ENCODE peak calls at places on chromosomes 4 and X, in five cellular contexts. One of them, this sample, is unnamed.

GRCh38 chrX:115344885-115345653 is 55.6 kb downstream of the LUZP4 start:
- DNase-seq in PC-3: peak
- DNase-seq in HFF-Myc: peak
- DNase-seq in left lung: peak
- DNase-seq in transverse colon: peak
- DNase-seq in this sample: peak

GRCh38 chrX:72128881-72129280 is 2.8 kb downstream of the RTL5 start:
- DNase-seq in PC-3: peak
- DNase-seq in HFF-Myc: no peak
- DNase-seq in left lung: no peak
- DNase-seq in transverse colon: no peak
- DNase-seq in this sample: peak

GRCh38 chr4:101621120-101621519 is 169.4 kb upstream of the BANK1 start:
- DNase-seq in PC-3: no peak
- DNase-seq in HFF-Myc: peak
- DNase-seq in left lung: no peak
- DNase-seq in transverse colon: no peak
- DNase-seq in this sample: no peak

GRCh38 chr4:119087121-119087520 is 48.5 kb upstream of the MYOZ2 start:
- DNase-seq in PC-3: peak
- DNase-seq in HFF-Myc: no peak
- DNase-seq in left lung: no peak
- DNase-seq in transverse colon: no peak
- DNase-seq in this sample: no peak

GRCh38 chr4:78650106-78651021 is 98.8 kb downstream of the ANXA3 start:
- DNase-seq in PC-3: peak
- DNase-seq in HFF-Myc: no peak
- DNase-seq in left lung: no peak
- DNase-seq in transverse colon: no peak
- DNase-seq in this sample: no peak

GRCh38 chr4:121669163-121669550 is 27.6 kb downstream of the ANXA5 start:
- DNase-seq in PC-3: no peak
- DNase-seq in HFF-Myc: peak
- DNase-seq in left lung: no peak
- DNase-seq in transverse colon: no peak
- DNase-seq in this sample: no peak

GRCh38 chr4:92519727-92520126 is 216.0 kb downstream of the GRID2 start:
- DNase-seq in PC-3: no peak
- DNase-seq in HFF-Myc: no peak
- DNase-seq in left lung: no peak
- DNase-seq in transverse colon: no peak
- DNase-seq in this sample: no peak

GRCh38 chr4:132670557-132670956 is 478.5 kb upstream of the PCDH10 start:
- DNase-seq in PC-3: no peak
- DNase-seq in HFF-Myc: no peak
- DNase-seq in left lung: no peak
- DNase-seq in transverse colon: no peak
- DNase-seq in this sample: no peak

GRCh38 chr4:110518889-110519490 is 43.0 kb downstream of the ENPEP start:
- DNase-seq in PC-3: peak
- DNase-seq in HFF-Myc: no peak
- DNase-seq in left lung: no peak
- DNase-seq in transverse colon: peak
- DNase-seq in this sample: peak

GRCh38 chrX:38678217-38678616 is 116.9 kb downstream of the TSPAN7 start:
- DNase-seq in PC-3: no peak
- DNase-seq in HFF-Myc: no peak
- DNase-seq in left lung: no peak
- DNase-seq in transverse colon: no peak
- DNase-seq in this sample: no peak

GRCh38 chr4:108204518-108204917 is 35.8 kb upstream of the LEF1 start:
- DNase-seq in PC-3: peak
- DNase-seq in HFF-Myc: no peak
- DNase-seq in left lung: no peak
- DNase-seq in transverse colon: no peak
- DNase-seq in this sample: no peak

GRCh38 chrX:22395372-22395771 is 122.7 kb downstream of the CBLL2 start:
- DNase-seq in PC-3: peak
- DNase-seq in HFF-Myc: no peak
- DNase-seq in left lung: no peak
- DNase-seq in transverse colon: no peak
- DNase-seq in this sample: no peak

GRCh38 chrX:31580726-31581125 is 508.9 kb upstream of the FTHL17 start:
- DNase-seq in PC-3: no peak
- DNase-seq in HFF-Myc: no peak
- DNase-seq in left lung: no peak
- DNase-seq in transverse colon: no peak
- DNase-seq in this sample: no peak

GRCh38 chr4:141977433-141977832 is 341.1 kb downstream of the IL15 start:
- DNase-seq in PC-3: peak
- DNase-seq in HFF-Myc: no peak
- DNase-seq in left lung: no peak
- DNase-seq in transverse colon: no peak
- DNase-seq in this sample: no peak

GRCh38 chr4:108443585-108443984 is 176.8 kb upstream of the RPL34 start:
- DNase-seq in PC-3: no peak
- DNase-seq in HFF-Myc: no peak
- DNase-seq in left lung: no peak
- DNase-seq in transverse colon: no peak
- DNase-seq in this sample: no peak

GRCh38 chr4:130296448-130296847 is 1200.5 kb downstream of the C4orf33 start:
- DNase-seq in PC-3: peak
- DNase-seq in HFF-Myc: no peak
- DNase-seq in left lung: no peak
- DNase-seq in transverse colon: no peak
- DNase-seq in this sample: no peak

GRCh38 chr4:166658585-166658984 is 575.7 kb downstream of the SPOCK3 start:
- DNase-seq in PC-3: no peak
- DNase-seq in HFF-Myc: no peak
- DNase-seq in left lung: no peak
- DNase-seq in transverse colon: no peak
- DNase-seq in this sample: no peak

GRCh38 chrX:71871367-71871766 is 39.3 kb upstream of the NHSL2 start:
- DNase-seq in PC-3: peak
- DNase-seq in HFF-Myc: no peak
- DNase-seq in left lung: no peak
- DNase-seq in transverse colon: no peak
- DNase-seq in this sample: no peak

GRCh38 chr4:149796381-149796780 is 19.3 kb downstream of the IQCM start:
- DNase-seq in PC-3: peak
- DNase-seq in HFF-Myc: no peak
- DNase-seq in left lung: no peak
- DNase-seq in transverse colon: no peak
- DNase-seq in this sample: no peak

GRCh38 chr4:138734746-138735145 is 280.8 kb upstream of the NOCT start:
- DNase-seq in PC-3: no peak
- DNase-seq in HFF-Myc: peak
- DNase-seq in left lung: no peak
- DNase-seq in transverse colon: no peak
- DNase-seq in this sample: peak

GRCh38 chr4:176271749-176272148 is 2.7 kb upstream of the ASB5 start:
- DNase-seq in PC-3: peak
- DNase-seq in HFF-Myc: no peak
- DNase-seq in left lung: no peak
- DNase-seq in transverse colon: no peak
- DNase-seq in this sample: no peak

DNA sequence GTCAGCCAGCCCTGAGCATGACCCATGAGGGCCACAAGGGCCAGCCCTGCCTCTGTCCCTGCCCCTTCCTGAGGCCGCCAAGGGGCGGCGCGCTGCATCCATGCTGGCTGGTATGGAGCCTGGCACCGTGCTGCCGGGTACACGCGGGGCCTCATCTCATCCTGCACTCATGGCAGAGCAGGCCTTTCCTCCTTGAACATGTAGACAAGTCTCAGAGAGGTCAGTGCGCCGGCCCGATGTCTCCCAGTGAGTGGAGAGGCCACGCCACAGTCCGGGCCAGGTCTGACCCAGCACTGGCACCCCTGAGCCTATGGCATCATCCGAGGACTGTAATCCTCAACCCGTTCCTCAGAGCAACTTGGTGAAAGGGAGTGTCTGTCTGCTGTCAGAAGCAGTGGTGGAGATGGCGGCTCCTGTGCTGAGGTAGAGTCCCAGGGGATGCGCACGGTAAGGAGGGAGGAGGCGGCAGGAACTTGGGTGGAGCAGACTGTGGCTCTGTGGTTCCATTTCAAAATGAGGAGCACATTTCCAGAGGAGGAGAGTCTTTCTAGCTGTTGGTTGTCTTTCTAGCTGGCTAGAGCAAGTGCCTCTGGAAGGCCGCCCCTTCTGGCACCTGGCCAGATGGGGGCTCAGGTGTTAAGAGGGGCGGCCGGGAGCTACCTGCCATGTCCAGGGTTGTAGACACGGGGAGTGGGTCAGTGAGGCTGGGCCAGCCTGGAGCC is 32.8 kb downstream of the TRMT44 start:
- DNase-seq in PC-3: no peak
- DNase-seq in HFF-Myc: no peak
- DNase-seq in left lung: peak
- DNase-seq in transverse colon: no peak
- DNase-seq in this sample: no peak
- TF ChIP-seq CTCF in PC-3: no peak
- TF ChIP-seq CTCF in HFF-Myc: no peak
- TF ChIP-seq CTCF in left lung: no peak
- TF ChIP-seq CTCF in transverse colon: no peak
- TF ChIP-seq CTCF in this sample: no peak

DNA sequence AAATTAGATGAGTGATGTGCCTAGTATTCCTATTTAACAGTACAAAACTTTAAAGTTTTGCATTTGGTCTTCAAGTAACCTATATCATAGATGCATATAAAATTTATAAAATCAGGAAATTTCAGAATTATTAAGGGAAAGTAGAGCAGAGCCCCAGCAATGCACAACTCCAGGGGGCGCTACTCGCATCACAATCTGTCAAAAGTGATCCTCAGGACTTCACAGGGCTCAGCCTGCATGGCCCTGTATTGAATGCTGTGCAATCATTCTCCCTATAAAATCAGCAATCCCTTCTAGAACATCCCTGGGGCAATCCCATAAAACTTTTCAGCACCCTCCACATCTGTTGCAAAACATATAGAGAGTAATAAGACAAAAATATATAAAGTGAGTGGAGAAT is 12.4 kb upstream of the PPARGC1A start:
- DNase-seq in PC-3: no peak
- DNase-seq in HFF-Myc: no peak
- DNase-seq in left lung: no peak
- DNase-seq in transverse colon: no peak
- DNase-seq in this sample: no peak
- TF ChIP-seq CTCF in PC-3: no peak
- TF ChIP-seq CTCF in HFF-Myc: peak
- TF ChIP-seq CTCF in left lung: no peak
- TF ChIP-seq CTCF in transverse colon: no peak
- TF ChIP-seq CTCF in this sample: peak

DNA sequence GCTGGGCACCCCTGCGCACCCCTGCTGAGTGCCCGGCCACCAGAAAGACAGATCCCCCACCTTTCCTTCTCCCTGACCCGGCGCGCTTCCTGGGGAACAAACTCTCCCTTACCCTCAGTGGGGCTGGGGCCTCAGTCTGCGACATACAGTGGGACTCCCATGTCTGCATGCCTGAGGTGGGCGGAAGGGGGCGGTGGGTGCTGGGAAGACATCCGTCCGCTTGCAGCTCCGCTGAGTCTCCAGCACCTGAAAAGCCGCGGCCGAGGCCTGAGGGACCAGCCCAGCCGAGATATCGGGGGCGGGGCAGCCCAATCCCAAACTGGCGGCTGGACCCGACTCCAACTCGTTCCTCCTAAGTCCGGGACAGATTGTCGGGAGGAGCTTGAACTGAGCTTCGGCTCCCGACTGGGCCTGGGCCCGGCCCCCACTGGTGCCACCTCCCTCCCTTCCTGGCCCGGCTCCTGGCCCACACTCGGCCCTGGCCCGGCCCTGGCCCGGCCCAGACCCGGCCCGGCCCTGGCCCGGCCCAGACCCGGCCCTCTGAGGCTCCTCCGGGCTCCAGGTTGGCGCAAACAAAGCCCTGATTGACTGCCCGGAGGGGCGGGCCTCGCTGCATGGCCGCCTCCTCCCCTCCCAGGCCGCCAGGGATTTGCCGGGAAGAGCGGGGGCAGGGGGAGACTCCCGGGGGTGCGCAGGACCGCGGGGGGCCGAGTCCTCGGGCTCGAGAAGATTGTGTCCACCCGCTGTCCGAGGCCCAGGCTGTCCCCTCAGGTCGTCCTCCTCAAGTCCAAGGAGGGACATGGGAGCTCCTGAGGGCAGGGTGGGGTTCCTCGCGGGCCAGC is 878 bp upstream of the SLC16A2 start:
- DNase-seq in PC-3: peak
- DNase-seq in HFF-Myc: no peak
- DNase-seq in left lung: peak
- DNase-seq in transverse colon: peak
- DNase-seq in this sample: peak
- TF ChIP-seq CTCF in PC-3: no peak
- TF ChIP-seq CTCF in HFF-Myc: no peak
- TF ChIP-seq CTCF in left lung: no peak
- TF ChIP-seq CTCF in transverse colon: no peak
- TF ChIP-seq CTCF in this sample: no peak

DNA sequence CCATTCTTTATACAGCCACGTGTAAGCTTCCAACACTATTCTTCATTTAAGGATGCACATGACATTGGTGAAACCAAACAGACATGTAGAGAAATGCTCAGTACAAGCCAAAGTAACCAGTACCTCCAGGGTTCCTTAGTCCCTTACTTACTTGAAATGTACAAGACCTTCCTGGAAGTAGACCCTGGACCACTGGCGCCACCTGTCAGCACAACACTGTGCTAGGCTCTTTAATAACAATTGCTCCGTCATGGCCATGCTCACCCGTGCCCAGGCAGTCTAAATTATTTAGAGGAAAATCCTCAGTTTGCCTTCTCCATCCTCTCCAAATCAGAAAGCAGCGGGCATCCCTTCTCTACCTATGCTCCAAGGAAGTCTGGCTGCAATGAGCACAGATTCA is 52.7 kb downstream of the ADGRA3 start:
- DNase-seq in PC-3: no peak
- DNase-seq in HFF-Myc: no peak
- DNase-seq in left lung: no peak
- DNase-seq in transverse colon: no peak
- DNase-seq in this sample: no peak
- TF ChIP-seq CTCF in PC-3: peak
- TF ChIP-seq CTCF in HFF-Myc: no peak
- TF ChIP-seq CTCF in left lung: no peak
- TF ChIP-seq CTCF in transverse colon: no peak
- TF ChIP-seq CTCF in this sample: no peak

GRCh38 chr4:53693408-53693807 is 102.1 kb upstream of the LNX1 start:
- DNase-seq in PC-3: no peak
- DNase-seq in HFF-Myc: no peak
- DNase-seq in left lung: no peak
- DNase-seq in transverse colon: no peak
- DNase-seq in this sample: no peak
- TF ChIP-seq CTCF in PC-3: no peak
- TF ChIP-seq CTCF in HFF-Myc: no peak
- TF ChIP-seq CTCF in left lung: no peak
- TF ChIP-seq CTCF in transverse colon: no peak
- TF ChIP-seq CTCF in this sample: no peak

GRCh38 chrX:42276982-42277690 is 353.8 kb upstream of the CASK start:
- DNase-seq in PC-3: no peak
- DNase-seq in HFF-Myc: no peak
- DNase-seq in left lung: no peak
- DNase-seq in transverse colon: no peak
- DNase-seq in this sample: no peak
- TF ChIP-seq CTCF in PC-3: no peak
- TF ChIP-seq CTCF in HFF-Myc: no peak
- TF ChIP-seq CTCF in left lung: no peak
- TF ChIP-seq CTCF in transverse colon: no peak
- TF ChIP-seq CTCF in this sample: no peak

This sample was measured in BE2C.